ENCODE peak calls at places on chromosomes 4 and X, in seven cellular contexts. One of them, this sample, is unnamed.

GRCh38 chr4:179110356-179110755 is 1668.1 kb upstream of the AGA start:
- DNase-seq in CD4-positive, alpha-beta T cell: no peak
- DNase-seq in WERI-Rb-1: no peak
- DNase-seq in gastrocnemius medialis: no peak
- DNase-seq in choroid plexus epithelial cell: peak; percentile 32
- DNase-seq in WTC11: no peak
- DNase-seq in GM06990: no peak
- DNase-seq in this sample: no peak

GRCh38 chrX:48558270-48558669 is 16.0 kb upstream of the RBM3 start:
- DNase-seq in CD4-positive, alpha-beta T cell: no peak
- DNase-seq in WERI-Rb-1: no peak
- DNase-seq in gastrocnemius medialis: no peak
- DNase-seq in choroid plexus epithelial cell: peak; percentile 81
- DNase-seq in WTC11: no peak
- DNase-seq in GM06990: no peak
- DNase-seq in this sample: no peak

GRCh38 chrX:110395877-110396276 is 37.2 kb downstream of the RTL9 start:
- DNase-seq in CD4-positive, alpha-beta T cell: no peak
- DNase-seq in WERI-Rb-1: no peak
- DNase-seq in gastrocnemius medialis: no peak
- DNase-seq in choroid plexus epithelial cell: no peak
- DNase-seq in WTC11: no peak
- DNase-seq in GM06990: no peak
- DNase-seq in this sample: no peak

GRCh38 chr4:110007217-110007616 is 94.5 kb downstream of the EGF start:
- DNase-seq in CD4-positive, alpha-beta T cell: no peak
- DNase-seq in WERI-Rb-1: no peak
- DNase-seq in gastrocnemius medialis: no peak
- DNase-seq in choroid plexus epithelial cell: no peak
- DNase-seq in WTC11: no peak
- DNase-seq in GM06990: no peak
- DNase-seq in this sample: no peak

GRCh38 chrX:74890676-74891430 is 34.4 kb downstream of the NEXMIF start:
- DNase-seq in CD4-positive, alpha-beta T cell: no peak
- DNase-seq in WERI-Rb-1: no peak
- DNase-seq in gastrocnemius medialis: no peak
- DNase-seq in choroid plexus epithelial cell: no peak
- DNase-seq in WTC11: no peak
- DNase-seq in GM06990: peak; percentile 44
- DNase-seq in this sample: peak; percentile 35

GRCh38 chr4:25020240-25020639 is 10.5 kb downstream of the LGI2 start:
- DNase-seq in CD4-positive, alpha-beta T cell: no peak
- DNase-seq in WERI-Rb-1: no peak
- DNase-seq in gastrocnemius medialis: no peak
- DNase-seq in choroid plexus epithelial cell: peak; percentile 16
- DNase-seq in WTC11: no peak
- DNase-seq in GM06990: no peak
- DNase-seq in this sample: no peak

GRCh38 chr4:28730304-28730703 is 1869.7 kb downstream of the STIM2 start:
- DNase-seq in CD4-positive, alpha-beta T cell: no peak
- DNase-seq in WERI-Rb-1: no peak
- DNase-seq in gastrocnemius medialis: no peak
- DNase-seq in choroid plexus epithelial cell: no peak
- DNase-seq in WTC11: no peak
- DNase-seq in GM06990: no peak
- DNase-seq in this sample: no peak

GRCh38 chrX:138485767-138486166 is 225.8 kb downstream of the FGF13 start:
- DNase-seq in CD4-positive, alpha-beta T cell: no peak
- DNase-seq in WERI-Rb-1: no peak
- DNase-seq in gastrocnemius medialis: no peak
- DNase-seq in choroid plexus epithelial cell: no peak
- DNase-seq in WTC11: no peak
- DNase-seq in GM06990: no peak
- DNase-seq in this sample: no peak

GRCh38 chr4:169068423-169068822 is 58.4 kb upstream of the CBR4 start:
- DNase-seq in CD4-positive, alpha-beta T cell: no peak
- DNase-seq in WERI-Rb-1: no peak
- DNase-seq in gastrocnemius medialis: no peak
- DNase-seq in choroid plexus epithelial cell: no peak
- DNase-seq in WTC11: peak; percentile 13
- DNase-seq in GM06990: peak; percentile 28
- DNase-seq in this sample: no peak

GRCh38 chr4:156230151-156230550 is 276.5 kb upstream of the CTSO start:
- DNase-seq in CD4-positive, alpha-beta T cell: no peak
- DNase-seq in WERI-Rb-1: no peak
- DNase-seq in gastrocnemius medialis: no peak
- DNase-seq in choroid plexus epithelial cell: no peak
- DNase-seq in WTC11: no peak
- DNase-seq in GM06990: no peak
- DNase-seq in this sample: no peak

GRCh38 chr4:47749858-47750257 is 88.0 kb downstream of the CORIN start:
- DNase-seq in CD4-positive, alpha-beta T cell: no peak
- DNase-seq in WERI-Rb-1: no peak
- DNase-seq in gastrocnemius medialis: no peak
- DNase-seq in choroid plexus epithelial cell: no peak
- DNase-seq in WTC11: no peak
- DNase-seq in GM06990: no peak
- DNase-seq in this sample: no peak

GRCh38 chrX:27918799-27919198 is 62.5 kb downstream of the DCAF8L1 start:
- DNase-seq in CD4-positive, alpha-beta T cell: no peak
- DNase-seq in WERI-Rb-1: peak; percentile 12
- DNase-seq in gastrocnemius medialis: no peak
- DNase-seq in choroid plexus epithelial cell: peak; percentile 46
- DNase-seq in WTC11: peak; percentile 9
- DNase-seq in GM06990: no peak
- DNase-seq in this sample: no peak

GRCh38 chr4:106369456-106370060 is 980 bp upstream of the GIMD1 start:
- DNase-seq in CD4-positive, alpha-beta T cell: no peak
- DNase-seq in WERI-Rb-1: peak; percentile 60
- DNase-seq in gastrocnemius medialis: no peak
- DNase-seq in choroid plexus epithelial cell: peak; percentile 95
- DNase-seq in WTC11: peak; percentile 31
- DNase-seq in GM06990: no peak
- DNase-seq in this sample: peak; percentile 15

GRCh38 chr4:182338731-182339130 is 95.5 kb downstream of the TENM3 start:
- DNase-seq in CD4-positive, alpha-beta T cell: no peak
- DNase-seq in WERI-Rb-1: no peak
- DNase-seq in gastrocnemius medialis: no peak
- DNase-seq in choroid plexus epithelial cell: peak; percentile 8
- DNase-seq in WTC11: no peak
- DNase-seq in GM06990: no peak
- DNase-seq in this sample: no peak

GRCh38 chr4:87274327-87274726 is 48.4 kb downstream of the HSD17B13 start:
- DNase-seq in CD4-positive, alpha-beta T cell: no peak
- DNase-seq in WERI-Rb-1: no peak
- DNase-seq in gastrocnemius medialis: no peak
- DNase-seq in choroid plexus epithelial cell: no peak
- DNase-seq in WTC11: no peak
- DNase-seq in GM06990: no peak
- DNase-seq in this sample: no peak

GRCh38 chr4:83281326-83281725 is 3.3 kb downstream of the COQ2 start:
- DNase-seq in CD4-positive, alpha-beta T cell: no peak
- DNase-seq in WERI-Rb-1: no peak
- DNase-seq in gastrocnemius medialis: no peak
- DNase-seq in choroid plexus epithelial cell: peak; percentile 28
- DNase-seq in WTC11: no peak
- DNase-seq in GM06990: no peak
- DNase-seq in this sample: peak; percentile 17

GRCh38 chr4:84547211-84547610 is 35.7 kb upstream of the CDS1 start:
- DNase-seq in CD4-positive, alpha-beta T cell: no peak
- DNase-seq in WERI-Rb-1: no peak
- DNase-seq in gastrocnemius medialis: no peak
- DNase-seq in choroid plexus epithelial cell: peak; percentile 33
- DNase-seq in WTC11: no peak
- DNase-seq in GM06990: no peak
- DNase-seq in this sample: no peak

GRCh38 chr4:112637552-112637866 is 566 bp downstream of the LARP7 start:
- DNase-seq in CD4-positive, alpha-beta T cell: no peak
- DNase-seq in WERI-Rb-1: no peak
- DNase-seq in gastrocnemius medialis: no peak
- DNase-seq in choroid plexus epithelial cell: no peak
- DNase-seq in WTC11: no peak
- DNase-seq in GM06990: no peak
- DNase-seq in this sample: no peak

GRCh38 chr4:112633477-112634235 is 3.1 kb downstream of the ZGRF1 start:
- DNase-seq in CD4-positive, alpha-beta T cell: no peak
- DNase-seq in WERI-Rb-1: no peak
- DNase-seq in gastrocnemius medialis: no peak
- DNase-seq in choroid plexus epithelial cell: peak; percentile 70
- DNase-seq in WTC11: no peak
- DNase-seq in GM06990: peak; percentile 19
- DNase-seq in this sample: peak; percentile 23

DNA sequence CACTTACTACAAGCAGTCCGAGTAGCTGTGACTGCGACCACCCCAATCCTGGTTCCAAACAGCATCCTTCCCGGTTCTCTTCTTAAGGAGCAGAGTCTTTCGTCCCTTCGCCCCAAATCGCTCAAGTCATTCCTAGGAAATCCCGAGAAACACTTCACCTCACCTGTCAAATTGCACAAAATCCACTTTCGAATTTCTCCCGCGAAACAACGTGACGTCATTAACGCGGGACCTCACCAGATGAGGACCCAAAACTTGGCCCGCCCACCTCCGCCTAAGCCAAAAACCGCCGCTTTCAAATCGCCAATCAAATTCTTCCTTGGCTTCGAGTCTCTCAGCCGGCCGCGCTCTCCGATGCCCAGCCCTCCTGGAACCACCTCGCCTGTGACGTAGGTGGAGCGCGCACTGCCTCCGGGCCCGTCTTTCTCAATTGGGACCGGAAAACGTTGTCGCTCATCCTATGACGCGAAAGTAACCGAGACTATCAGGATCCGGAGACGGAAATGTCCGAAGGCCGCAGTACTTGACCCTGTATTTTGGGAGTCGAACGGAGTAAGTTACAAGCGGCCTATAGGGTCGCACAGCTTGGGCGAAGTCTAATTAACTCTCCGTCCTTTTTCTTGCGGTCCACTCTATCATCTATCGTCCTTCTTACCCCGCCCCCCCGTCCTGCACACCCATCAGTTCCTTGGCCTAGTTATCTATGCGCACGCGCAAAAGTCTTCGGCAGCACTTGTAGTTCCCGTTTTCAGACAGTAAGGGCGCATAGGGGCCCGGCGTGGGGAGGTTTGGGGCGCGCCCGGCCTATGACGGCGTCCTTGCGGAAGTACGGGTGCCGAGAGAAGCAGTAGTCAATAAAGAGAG is at the start of the genes LARP7 and ZGRF1:
- DNase-seq in CD4-positive, alpha-beta T cell: peak; percentile 95
- DNase-seq in WERI-Rb-1: peak; percentile 100
- DNase-seq in gastrocnemius medialis: peak; percentile 97
- DNase-seq in choroid plexus epithelial cell: peak; percentile 100
- DNase-seq in WTC11: peak; percentile 98
- DNase-seq in GM06990: peak; percentile 96
- DNase-seq in this sample: peak; percentile 84
- TF ChIP-seq CTCF in CD4-positive, alpha-beta T cell: peak; percentile 78
- TF ChIP-seq CTCF in WERI-Rb-1: peak; percentile 74
- TF ChIP-seq CTCF in gastrocnemius medialis: peak; percentile 99
- TF ChIP-seq CTCF in choroid plexus epithelial cell: peak; percentile 90
- TF ChIP-seq CTCF in WTC11: peak; percentile 97
- TF ChIP-seq CTCF in GM06990: peak; percentile 89
- TF ChIP-seq CTCF in this sample: peak; percentile 69

GRCh38 chr4:111281219-111281618 is 658.3 kb upstream of the PITX2 start:
- DNase-seq in CD4-positive, alpha-beta T cell: no peak
- DNase-seq in WERI-Rb-1: no peak
- DNase-seq in gastrocnemius medialis: no peak
- DNase-seq in choroid plexus epithelial cell: no peak
- DNase-seq in WTC11: no peak
- DNase-seq in GM06990: no peak
- DNase-seq in this sample: no peak

GRCh38 chr4:111282035-111282434 is 659.2 kb upstream of the PITX2 start:
- DNase-seq in CD4-positive, alpha-beta T cell: no peak
- DNase-seq in WERI-Rb-1: no peak
- DNase-seq in gastrocnemius medialis: no peak
- DNase-seq in choroid plexus epithelial cell: no peak
- DNase-seq in WTC11: no peak
- DNase-seq in GM06990: no peak
- DNase-seq in this sample: no peak

DNA sequence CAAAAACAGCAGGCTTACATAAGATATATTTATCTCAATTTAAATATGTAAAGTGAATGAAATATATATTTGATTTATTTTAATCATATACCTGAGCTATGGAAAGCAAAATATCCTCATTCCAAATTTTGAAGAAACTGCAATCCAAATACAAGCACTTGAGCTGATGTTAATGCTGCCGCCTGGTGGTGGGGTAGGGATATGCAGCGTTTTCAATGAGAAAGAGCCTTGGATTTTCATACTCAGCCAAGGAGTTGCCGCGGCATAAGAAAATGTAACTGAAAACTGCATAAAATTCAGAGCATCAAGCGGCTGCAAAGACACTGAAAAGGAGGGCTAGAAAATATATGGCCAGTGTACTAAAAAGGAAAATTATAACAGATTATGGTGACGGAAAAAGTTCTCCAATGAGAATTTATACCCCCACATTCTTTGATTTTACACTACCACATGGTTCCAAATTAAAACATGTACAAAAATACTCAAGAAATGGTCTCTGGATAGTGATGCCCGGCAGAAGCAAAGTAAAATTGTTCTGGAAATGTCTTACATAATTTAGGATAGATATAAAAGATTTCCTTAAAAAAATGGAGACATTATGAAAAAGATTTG is 660.3 kb upstream of the PITX2 start:
- DNase-seq in CD4-positive, alpha-beta T cell: no peak
- DNase-seq in WERI-Rb-1: peak; percentile 71
- DNase-seq in gastrocnemius medialis: peak; percentile 2
- DNase-seq in choroid plexus epithelial cell: peak; percentile 62
- DNase-seq in WTC11: peak; percentile 75
- DNase-seq in GM06990: peak; percentile 7
- DNase-seq in this sample: peak; percentile 38
- TF ChIP-seq CTCF in CD4-positive, alpha-beta T cell: peak; percentile 44
- TF ChIP-seq CTCF in WERI-Rb-1: peak; percentile 86
- TF ChIP-seq CTCF in gastrocnemius medialis: peak; percentile 78
- TF ChIP-seq CTCF in choroid plexus epithelial cell: peak; percentile 86
- TF ChIP-seq CTCF in WTC11: peak; percentile 80
- TF ChIP-seq CTCF in GM06990: peak; percentile 95
- TF ChIP-seq CTCF in this sample: peak; percentile 87

GRCh38 chr4:21790437-21791029 is 158.0 kb downstream of the KCNIP4 start:
- DNase-seq in CD4-positive, alpha-beta T cell: no peak
- DNase-seq in WERI-Rb-1: no peak
- DNase-seq in gastrocnemius medialis: no peak
- DNase-seq in choroid plexus epithelial cell: peak; percentile 80
- DNase-seq in WTC11: no peak
- DNase-seq in GM06990: no peak
- DNase-seq in this sample: peak; percentile 4
- TF ChIP-seq CTCF in CD4-positive, alpha-beta T cell: no peak
- TF ChIP-seq CTCF in WERI-Rb-1: peak; percentile 21
- TF ChIP-seq CTCF in gastrocnemius medialis: peak; percentile 43
- TF ChIP-seq CTCF in choroid plexus epithelial cell: peak; percentile 43
- TF ChIP-seq CTCF in WTC11: peak; percentile 63
- TF ChIP-seq CTCF in GM06990: peak; percentile 27
- TF ChIP-seq CTCF in this sample: peak; percentile 37

DNA sequence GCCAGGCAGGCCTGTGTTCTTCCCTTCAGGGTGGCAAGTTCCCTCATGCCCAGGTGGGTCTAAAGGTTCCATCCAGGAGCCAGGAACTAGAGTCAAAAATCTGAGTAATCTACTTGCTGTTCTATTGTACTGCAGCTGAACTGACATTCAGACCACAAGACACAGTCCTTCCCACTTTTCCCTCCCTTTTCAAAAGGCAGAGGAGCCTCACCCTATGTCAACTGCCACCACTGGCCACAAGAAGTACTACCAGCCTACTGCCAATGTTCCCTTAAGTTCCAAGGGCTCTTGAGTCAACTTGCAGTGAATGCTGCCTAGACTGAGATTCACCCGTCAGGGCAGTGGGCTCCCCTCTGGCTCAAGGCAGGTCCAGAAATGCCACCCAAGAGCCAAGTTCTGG is 133.5 kb downstream of the FAM47B start:
- DNase-seq in CD4-positive, alpha-beta T cell: no peak
- DNase-seq in WERI-Rb-1: no peak
- DNase-seq in gastrocnemius medialis: no peak
- DNase-seq in choroid plexus epithelial cell: no peak
- DNase-seq in WTC11: peak; percentile 9
- DNase-seq in GM06990: no peak
- DNase-seq in this sample: no peak
- TF ChIP-seq CTCF in CD4-positive, alpha-beta T cell: no peak
- TF ChIP-seq CTCF in WERI-Rb-1: peak; percentile 17
- TF ChIP-seq CTCF in gastrocnemius medialis: no peak
- TF ChIP-seq CTCF in choroid plexus epithelial cell: no peak
- TF ChIP-seq CTCF in WTC11: no peak
- TF ChIP-seq CTCF in GM06990: no peak
- TF ChIP-seq CTCF in this sample: no peak

This sample was measured in GM13977.